ENCODE peak calls at places on chromosomes 4 and X, in six cellular contexts. W, L, X, J, E and G are unnamed samples.

GRCh38 chr4:59258002-59258401 is 1942.1 kb upstream of the ADGRL3 start:
- DNase-seq in X (no peak), J (no peak), E (no peak), W (no peak), L (no peak), G (no peak)

GRCh38 chr4:16194199-16194598 is 32.1 kb downstream of the TAPT1 start:
- DNase-seq in W (no peak), E (no peak), L (no peak), J (no peak), X (no peak), G (no peak)

GRCh38 chr4:15003441-15003890 is 1.2 kb downstream of the CPEB2 start:
- DNase-seq in W (peak), E (no peak), X (peak), J (no peak), L (peak), G (peak)

GRCh38 chrX:24876782-24877315 is 138.9 kb downstream of the ARX start:
- DNase-seq in W (no peak), E (no peak), X (no peak), L (no peak), J (no peak), G (no peak)

GRCh38 chrX:148601034-148601433 is 100.6 kb downstream of the AFF2 start:
- DNase-seq in J (no peak), X (no peak), L (no peak), E (no peak), W (no peak), G (no peak)

GRCh38 chr4:102610007-102610406 is 108.8 kb downstream of the NFKB1 start:
- DNase-seq in J (no peak), X (no peak), E (no peak), L (no peak), W (no peak), G (no peak)

GRCh38 chr4:46793036-46793435 is 116.0 kb downstream of the COX7B2 start:
- DNase-seq in L (no peak), W (no peak), J (no peak), E (no peak), X (no peak), G (no peak)

GRCh38 chr4:19130836-19131235 is 1109.3 kb upstream of the LCORL start:
- DNase-seq in W (no peak), X (no peak), E (no peak), L (no peak), J (peak), G (no peak)

GRCh38 chr4:43754566-43754965 is 694.0 kb downstream of the KCTD8 start:
- DNase-seq in W (no peak), X (no peak), E (no peak), L (no peak), J (no peak), G (no peak)

GRCh38 chrX:10769696-10770619 is 149.6 kb upstream of the MID1 start:
- DNase-seq in L (no peak), X (no peak), J (no peak), W (no peak), E (no peak), G (no peak)

GRCh38 chrX:139158256-139158655 is 372.3 kb upstream of the F9 start:
- DNase-seq in J (no peak), X (no peak), E (no peak), L (no peak), W (no peak), G (no peak)

GRCh38 chr4:154529737-154530136 is 20.5 kb downstream of the PLRG1 start:
- DNase-seq in E (no peak), W (no peak), X (no peak), L (no peak), J (no peak), G (no peak)

GRCh38 chr4:84319124-84319523 is 180.0 kb downstream of the NKX6-1 start:
- DNase-seq in J (no peak), L (no peak), E (no peak), X (no peak), W (peak), G (no peak)

GRCh38 chrX:70134116-70134477 is 850 bp downstream of the IGBP1 start:
- DNase-seq in J (no peak), L (no peak), W (no peak), E (no peak), X (peak), G (peak)

GRCh38 chr4:82893942-82894341 is 3.0 kb upstream of the SEC31A start:
- DNase-seq in X (no peak), L (no peak), E (no peak), W (no peak), J (no peak), G (no peak)

GRCh38 chr4:105751718-105752299 is 43.2 kb downstream of the GSTCD start:
- DNase-seq in X (no peak), L (no peak), W (no peak), E (no peak), J (no peak), G (no peak)

GRCh38 chr4:86993909-86994672 is 59.3 kb downstream of the AFF1 start:
- DNase-seq in X (no peak), L (no peak), W (no peak), E (no peak), J (no peak), G (no peak)

GRCh38 chrX:16208601-16209000 is 41.3 kb downstream of the MAGEB17 start:
- DNase-seq in E (no peak), J (no peak), W (no peak), L (no peak), X (no peak), G (no peak)

DNA sequence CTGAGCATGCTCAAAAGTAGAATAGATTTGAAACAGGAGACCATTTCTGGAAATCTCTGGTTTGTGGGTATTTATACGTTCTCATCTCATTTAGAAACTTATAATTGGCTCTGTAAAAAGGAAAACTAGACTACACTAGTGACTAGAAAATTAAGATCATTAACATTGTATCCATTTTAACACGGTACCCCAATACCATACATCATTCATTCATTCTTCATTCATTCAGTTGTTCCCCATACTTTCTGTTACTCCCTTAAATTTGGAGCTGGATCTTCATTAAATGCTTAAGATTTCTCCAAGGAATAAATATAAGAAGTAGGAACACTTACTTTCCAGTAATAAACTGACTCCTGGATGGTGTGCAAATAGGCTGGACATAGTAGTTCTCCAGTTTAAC is 1.3 kb downstream of the ARSJ start:
- DNase-seq in X (no peak), J (no peak), W (no peak), L (no peak), E (no peak), G (no peak)
- H3K4me3 ChIP-seq in X (peak), J (peak), W (no peak), L (no peak), E (peak), G (no peak)

DNA sequence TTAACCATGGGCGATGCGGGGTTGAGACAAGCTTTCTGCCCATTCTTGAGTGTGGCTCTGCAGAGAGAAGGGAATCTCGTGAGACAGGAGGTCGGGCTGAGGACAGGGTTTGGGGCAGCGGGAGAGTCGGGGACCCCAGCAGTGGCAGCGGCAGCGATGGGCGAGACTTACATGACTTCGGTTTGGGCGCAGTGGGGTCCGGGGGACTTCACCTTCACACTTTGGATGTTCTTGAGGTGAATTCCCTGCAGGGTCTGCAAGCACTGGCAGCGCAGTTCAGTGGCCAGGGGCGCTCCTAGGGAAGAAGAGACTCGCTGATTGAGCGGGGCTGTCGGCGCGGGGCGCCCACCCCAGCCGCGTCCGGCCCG is 383 bp downstream of the CXCL2 start:
- DNase-seq in X (peak), L (no peak), E (no peak), W (no peak), J (no peak), G (no peak)
- H3K4me3 ChIP-seq in X (peak), L (no peak), E (peak), W (peak), J (peak), G (peak)

GRCh38 chrX:66015152-66015827 is 24.6 kb downstream of the VSIG4 start:
- DNase-seq in L (no peak), E (no peak), J (no peak), X (peak), W (no peak), G (peak)
- H3K4me3 ChIP-seq in L (no peak), E (peak), J (no peak), X (peak), W (no peak), G (peak)

GRCh38 chr4:55684276-55684675 is 48.2 kb upstream of the NMU start:
- DNase-seq in X (no peak), E (no peak), L (no peak), J (no peak), W (no peak), G (no peak)

GRCh38 chr4:55682295-55682694 is 46.2 kb upstream of the NMU start:
- DNase-seq in X (no peak), E (no peak), J (no peak), L (no peak), W (no peak), G (no peak)

GRCh38 chr4:55681430-55681829 is 45.3 kb upstream of the NMU start:
- DNase-seq in E (no peak), W (no peak), L (no peak), J (no peak), X (no peak), G (no peak)
- H3K4me3 ChIP-seq in E (no peak), W (no peak), L (no peak), J (no peak), X (no peak), G (no peak)